ENCODE peak calls at places on chromosomes 4 and X, in four cellular contexts. P is IMR-90, R is H9, H is H1. U is an unnamed sample.

GRCh38 chrX:136268051-136269048 is 17.1 kb upstream of the MAP7D3 start:
- DNase-seq in P (peak; percentile 50), R (no peak), H (no peak), U (peak; percentile 29)

GRCh38 chrX:23333842-23334535 is 660 bp upstream of the PTCHD1 start:
- DNase-seq in P (no peak), R (peak; percentile 76), H (no peak), U (peak; percentile 76)

GRCh38 chrX:19748898-19749680 is 138.3 kb downstream of the SH3KBP1 start:
- DNase-seq in P (no peak), R (no peak), H (no peak), U (no peak)

GRCh38 chr4:53656421-53656981 is 65.2 kb upstream of the LNX1 start:
- DNase-seq in P (peak; percentile 21), R (no peak), H (no peak), U (no peak)

GRCh38 chr4:112098841-112099240 is 46.4 kb upstream of the FAM241A start:
- DNase-seq in P (no peak), R (no peak), H (no peak), U (no peak)

GRCh38 chrX:154382483-154383069 is 3.5 kb downstream of the EMD start:
- DNase-seq in P (no peak), R (no peak), H (no peak), U (no peak)

GRCh38 chr4:119823891-119824290 is 195.3 kb upstream of the PDE5A start:
- DNase-seq in P (no peak), R (no peak), H (no peak), U (no peak)

GRCh38 chrX:119784747-119785446 is 6.5 kb downstream of the RPL39 start:
- DNase-seq in P (peak; percentile 23), R (peak; percentile 48), H (peak; percentile 9), U (peak; percentile 32)

GRCh38 chr4:102174800-102175199 is 170.5 kb downstream of the SLC39A8 start:
- DNase-seq in P (peak; percentile 32), R (no peak), H (no peak), U (no peak)

GRCh38 chr4:138975225-138975624 is 40.4 kb upstream of the NOCT start:
- DNase-seq in P (no peak), R (peak; percentile 78), H (no peak), U (peak; percentile 78)

GRCh38 chrX:2548731-2549423 is 48.1 kb upstream of the DHRSX start:
- DNase-seq in P (no peak), R (peak; percentile 55), H (no peak), U (peak; percentile 59)

GRCh38 chrX:30657542-30658238 is 4.5 kb downstream of the GK start:
- DNase-seq in P (peak; percentile 69), R (no peak), H (no peak), U (no peak)

GRCh38 chr4:87985097-87985886 is 9.8 kb downstream of the SPP1 start:
- DNase-seq in P (peak; percentile 35), R (peak; percentile 81), H (no peak), U (peak; percentile 86)

GRCh38 chr4:55635760-55636621 is at the start of gene NMU:
- DNase-seq in P (no peak), R (peak; percentile 65), H (no peak), U (peak; percentile 60)

GRCh38 chr4:73067971-73068394 is 1.5 kb downstream of the COX18 start:
- DNase-seq in P (peak; percentile 12), R (no peak), H (no peak), U (no peak)

GRCh38 chr4:169201144-169202124 is 69.3 kb downstream of the SH3RF1 start:
- DNase-seq in P (no peak), R (no peak), H (no peak), U (no peak)

DNA sequence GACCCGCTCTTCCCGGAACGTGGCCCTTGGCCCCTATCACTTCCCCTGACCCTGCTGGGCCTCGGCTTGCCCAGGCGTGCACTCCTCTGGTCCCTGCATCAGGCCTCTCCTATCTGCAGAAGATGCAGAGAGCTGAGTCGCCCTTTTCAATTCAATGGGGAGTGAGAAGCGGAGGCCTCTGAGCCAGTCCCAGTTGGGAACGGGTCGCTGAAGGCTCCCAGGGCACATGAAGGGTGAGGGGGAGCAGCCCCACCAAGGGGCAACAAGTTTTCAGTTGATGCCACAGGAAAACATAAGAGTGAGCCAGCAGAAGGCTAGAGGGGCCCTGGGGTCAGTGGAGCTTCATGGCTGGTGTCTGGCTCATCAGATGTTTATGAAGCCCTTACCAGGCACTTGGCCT is 17.1 kb downstream of the PSAPL1 start:
- DNase-seq in P (no peak), R (peak; percentile 15), H (no peak), U (no peak)
- H3K56ac ChIP-seq in P (no peak overlapping the region), R (no peak overlapping the region), H (no peak overlapping the region), U (no peak overlapping the region)

GRCh38 chr4:25702848-25703247 is 47.2 kb downstream of the SLC34A2 start:
- DNase-seq in P (peak; percentile 67), R (no peak), H (no peak), U (peak; percentile 29)

GRCh38 chr4:25704516-25704915 is 48.9 kb downstream of the SLC34A2 start:
- DNase-seq in P (no peak), R (no peak), H (no peak), U (no peak)

DNA sequence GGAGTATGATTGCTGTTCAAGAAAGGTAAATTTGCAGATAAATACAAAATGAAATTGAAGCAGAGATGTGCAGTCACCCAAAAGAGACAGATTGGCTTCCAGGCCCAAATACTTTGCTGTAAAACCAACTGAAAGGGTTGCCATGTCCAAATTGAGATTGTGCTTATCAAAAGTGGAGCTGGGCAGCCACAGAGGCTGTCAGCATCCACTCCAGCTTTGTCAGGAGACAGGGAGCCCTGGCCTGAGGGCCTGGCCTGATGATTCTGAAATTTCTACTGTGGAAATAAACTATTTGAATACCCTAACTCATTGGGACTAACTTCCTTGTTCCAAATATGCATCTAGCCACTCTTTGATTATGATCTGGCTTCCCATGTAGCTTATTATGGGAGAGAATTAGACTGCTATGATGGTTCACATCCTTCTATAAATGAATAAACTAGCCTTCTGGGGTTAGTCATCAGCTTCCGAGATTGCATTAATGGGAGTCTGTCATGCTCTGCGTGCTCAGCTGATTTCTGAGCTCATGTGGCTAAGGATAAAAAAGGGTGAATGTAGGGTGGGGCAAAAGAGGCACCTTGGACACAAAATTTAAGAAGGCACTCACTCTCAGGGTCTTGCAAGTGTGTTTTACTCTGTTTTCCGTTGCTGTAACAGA is 48.2 kb downstream of the SLC34A2 start:
- DNase-seq in P (peak; percentile 35), R (no peak), H (no peak), U (no peak)
- H3K56ac ChIP-seq in P (no peak overlapping the region), R (no peak overlapping the region), H (no peak overlapping the region), U (no peak overlapping the region)

GRCh38 chr4:77155631-77156345 is 1.2 kb upstream of the CCNG2 start:
- DNase-seq in P (no peak), R (no peak), H (no peak), U (peak; percentile 61)

GRCh38 chr4:77153016-77153415 is 4.0 kb upstream of the CCNG2 start:
- DNase-seq in P (no peak), R (no peak), H (no peak), U (no peak)

GRCh38 chr4:77152421-77152820 is 4.6 kb upstream of the CCNG2 start:
- DNase-seq in P (peak; percentile 69), R (no peak), H (no peak), U (peak; percentile 75)

GRCh38 chr4:77154761-77155499 is 2.1 kb upstream of the CCNG2 start:
- DNase-seq in P (no peak), R (no peak), H (no peak), U (no peak)

GRCh38 chr4:77154074-77154473 is 2.9 kb upstream of the CCNG2 start:
- DNase-seq in P (no peak), R (no peak), H (no peak), U (no peak)
- H3K56ac ChIP-seq in P (no peak overlapping the region), R (no peak overlapping the region), H (no peak overlapping the region), U (no peak overlapping the region)

DNA sequence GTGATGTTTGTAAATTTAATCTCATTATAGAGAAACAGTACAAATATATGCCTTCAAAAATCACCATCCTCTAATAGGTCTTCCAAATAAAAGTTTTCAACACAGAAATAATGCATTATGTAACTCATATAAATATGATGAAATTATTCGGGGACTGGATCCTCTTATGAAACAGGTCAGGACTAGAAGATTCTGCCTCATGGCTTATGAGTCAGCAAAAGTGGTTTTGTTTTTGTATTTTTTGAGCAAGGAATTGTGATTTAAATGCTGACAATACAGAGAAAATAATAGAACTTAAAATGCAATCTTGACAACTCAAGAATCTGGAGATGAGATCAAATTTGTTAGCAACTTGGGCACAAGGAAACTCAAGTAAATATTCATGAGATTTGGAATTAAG is 179.7 kb upstream of the NDP start:
- DNase-seq in P (peak; percentile 2), R (no peak), H (no peak), U (no peak)
- H3K56ac ChIP-seq in P (no peak overlapping the region), R (no peak overlapping the region), H (no peak overlapping the region), U (no peak overlapping the region)

GRCh38 chrX:1394731-1395501 is 3.0 kb upstream of the SLC25A6 start:
- DNase-seq in P (no peak), R (no peak), H (no peak), U (no peak)

GRCh38 chrX:1397441-1397840 is 5.5 kb upstream of the SLC25A6 start:
- DNase-seq in P (no peak), R (no peak), H (no peak), U (no peak)

GRCh38 chrX:1393871-1394615 is 2.1 kb upstream of the SLC25A6 start:
- DNase-seq in P (no peak), R (no peak), H (no peak), U (no peak)

GRCh38 chrX:1397001-1397400 is 5.1 kb upstream of the SLC25A6 start:
- DNase-seq in P (no peak), R (no peak), H (no peak), U (no peak)

DNA sequence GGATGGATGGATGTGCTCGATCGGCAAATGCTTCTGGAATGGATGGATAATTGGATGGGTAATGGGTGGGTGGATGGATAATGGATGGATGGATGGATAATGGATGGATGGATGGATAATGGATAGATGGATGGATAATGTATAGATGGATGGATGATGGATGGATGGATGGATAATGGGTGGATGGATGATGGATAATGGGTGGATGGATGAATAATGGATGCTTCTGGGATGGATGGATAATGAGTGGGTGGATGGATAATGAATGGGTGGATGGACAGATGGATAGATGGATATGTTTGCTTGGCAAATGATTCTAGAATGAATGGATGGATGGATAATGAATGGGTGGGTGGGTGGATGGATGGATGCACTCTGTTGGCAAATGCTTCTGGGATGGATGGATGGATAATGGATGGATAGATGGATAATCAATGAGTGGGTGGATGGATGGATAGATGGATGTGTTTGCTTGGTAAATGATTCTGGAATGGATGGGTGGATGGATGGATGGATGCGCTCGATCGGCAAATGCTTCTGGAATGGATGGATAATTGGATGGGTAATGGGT is 3.8 kb upstream of the SLC25A6 start:
- DNase-seq in P (no peak), R (no peak), H (no peak), U (no peak)
- H3K56ac ChIP-seq in P (no peak overlapping the region), R (no peak overlapping the region), H (peak overlapping the region; percentile 69), U (no peak overlapping the region)

GRCh38 chr4:163300445-163300844 is 32.0 kb downstream of the NPY1R start:
- DNase-seq in P (no peak), R (no peak), H (no peak), U (no peak)

GRCh38 chr4:163295138-163295537 is 37.3 kb downstream of the NPY1R start:
- DNase-seq in P (no peak), R (no peak), H (no peak), U (no peak)
- H3K56ac ChIP-seq in P (no peak overlapping the region), R (no peak overlapping the region), H (no peak overlapping the region), U (no peak overlapping the region)

DNA sequence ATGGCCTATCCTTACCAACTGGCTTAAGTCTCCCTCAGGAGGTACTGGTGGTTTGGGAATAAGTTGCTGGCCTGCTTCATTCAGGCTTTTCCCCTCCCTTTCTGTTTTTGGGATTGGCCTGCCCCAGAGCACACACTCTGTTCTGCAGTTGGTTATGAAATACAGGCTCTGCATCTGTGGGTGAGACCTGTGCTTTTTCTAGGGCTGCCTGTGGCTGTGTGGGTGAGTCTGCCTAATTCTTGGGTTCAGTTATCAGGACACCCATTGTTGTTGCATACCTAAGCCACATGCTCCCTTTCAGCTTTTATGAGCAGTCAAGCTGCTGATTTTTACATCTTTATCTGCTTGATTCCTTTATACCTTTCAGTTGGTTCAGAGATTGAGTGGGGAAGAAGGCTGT is 19.0 kb upstream of the CWH43 start:
- DNase-seq in P (peak; percentile 1), R (no peak), H (no peak), U (no peak)
- H3K56ac ChIP-seq in P (no peak overlapping the region), R (no peak overlapping the region), H (no peak overlapping the region), U (no peak overlapping the region)